ENCODE peak calls at places on chromosomes 3 and 15, in four cellular contexts. M, Z, K and O are unnamed samples.

GRCh38 chr3:141337523-141337854 is 30.8 kb upstream of the ZBTB38 start:
- DNase-seq in K (no peak), M (no peak), Z (no peak), O (no peak)

GRCh38 chr3:32285910-32286309 is 47.4 kb downstream of the CMTM8 start:
- DNase-seq in Z (no peak), M (no peak), K (peak; percentile 10), O (no peak)

GRCh38 chr15:66630801-66631351 is 65.1 kb upstream of the LCTL start:
- DNase-seq in K (peak; percentile 78), M (no peak), Z (peak; percentile 70), O (no peak)

GRCh38 chr3:157329541-157329940 is 107.1 kb upstream of the PTX3 start:
- DNase-seq in Z (no peak), K (no peak), M (no peak), O (no peak)

GRCh38 chr3:186307594-186307993 is 54.4 kb downstream of the DGKG start:
- DNase-seq in Z (no peak), K (peak; percentile 87), M (peak; percentile 59), O (peak; percentile 29)

GRCh38 chr3:111619833-111620232 is 24.7 kb upstream of the ZBED2 start:
- DNase-seq in Z (no peak), M (peak; percentile 94), K (no peak), O (no peak)

GRCh38 chr15:51195459-51195858 is 100.8 kb upstream of the TNFAIP8L3 start:
- DNase-seq in K (no peak), Z (no peak), M (no peak), O (no peak)

GRCh38 chr3:117277816-117278215 is 568.2 kb downstream of the TUSC7 start:
- DNase-seq in Z (no peak), K (no peak), M (no peak), O (no peak)

GRCh38 chr3:196496183-196496582 is 7.4 kb downstream of the RNF168 start:
- DNase-seq in Z (no peak), M (no peak), K (no peak), O (no peak)

GRCh38 chr3:81462921-81463320 is 298.5 kb downstream of the GBE1 start:
- DNase-seq in M (no peak), K (no peak), Z (no peak), O (no peak)

GRCh38 chr3:10226293-10226692 is 22.0 kb upstream of the TATDN2 start:
- DNase-seq in Z (no peak), K (no peak), M (no peak), O (peak; percentile 76)

GRCh38 chr15:82890338-82891024 is 62.0 kb downstream of the HOMER2 start:
- DNase-seq in M (no peak), K (no peak), Z (no peak), O (no peak)
- TF ChIP-seq CTCF in M (no peak), K (no peak), Z (no peak), O (no peak)

GRCh38 chr3:126057547-126057819 is 26.4 kb downstream of the SLC41A3 start:
- DNase-seq in M (no peak), K (no peak), Z (no peak), O (no peak)

GRCh38 chr3:126057936-126058335 is 26.0 kb downstream of the SLC41A3 start:
- DNase-seq in Z (no peak), K (no peak), M (no peak), O (no peak)

GRCh38 chr3:126056681-126057546 is 27.0 kb downstream of the SLC41A3 start:
- DNase-seq in K (no peak), Z (no peak), M (no peak), O (no peak)

GRCh38 chr3:126054870-126055269 is 29.1 kb downstream of the SLC41A3 start:
- DNase-seq in K (no peak), Z (no peak), M (no peak), O (no peak)

GRCh38 chr3:126056123-126056522 is 27.8 kb downstream of the SLC41A3 start:
- DNase-seq in K (no peak), M (no peak), Z (no peak), O (no peak)
- H3K4me3 ChIP-seq in K (no peak overlapping the region), M (no peak overlapping the region), Z (no peak overlapping the region), O (no peak overlapping the region)

DNA sequence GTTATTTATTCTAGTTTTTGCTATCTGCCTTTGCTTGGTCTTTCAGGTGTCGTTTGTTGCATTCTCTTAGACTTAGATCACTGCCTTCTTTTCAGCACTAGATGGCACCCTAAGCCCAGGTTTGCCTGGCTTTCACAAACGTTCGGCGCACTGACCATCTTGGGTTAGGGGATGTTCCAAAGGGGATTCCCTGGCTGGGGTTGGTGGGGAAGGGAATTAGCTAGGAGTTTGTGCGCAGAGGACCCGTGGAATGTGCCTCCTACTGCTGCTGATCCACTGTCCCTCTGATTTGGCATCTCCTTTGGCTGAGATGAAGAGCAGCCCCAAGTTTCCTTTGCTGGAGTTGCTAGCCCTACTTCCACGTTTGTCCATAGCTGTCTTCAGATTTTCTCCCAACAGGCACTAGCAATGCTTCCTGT is 33.9 kb downstream of the PFN2 start:
- DNase-seq in K (peak; percentile 58), Z (no peak), M (peak; percentile 77), O (peak; percentile 71)
- TF ChIP-seq CTCF in K (peak; percentile 79), Z (peak; percentile 64), M (peak; percentile 95), O (peak; percentile 80)

GRCh38 chr3:194705761-194706160 is 20.1 kb downstream of the FAM43A start:
- DNase-seq in M (no peak), K (no peak), Z (no peak), O (no peak)
- H3K4me3 ChIP-seq in M (no peak overlapping the region), K (no peak overlapping the region), Z (no peak overlapping the region), O (no peak overlapping the region)

GRCh38 chr15:32028921-32029320 is 1.4 kb upstream of the CHRNA7 start:
- DNase-seq in M (no peak), K (peak; percentile 50), Z (no peak), O (no peak)
- TF ChIP-seq CTCF in M (no peak), K (no peak), Z (no peak), O (no peak)

GRCh38 chr3:100782906-100783305 is 73.6 kb downstream of the TFG start:
- DNase-seq in K (no peak), Z (no peak), M (no peak), O (no peak)
- H3K4me3 ChIP-seq in K (no peak overlapping the region), Z (no peak overlapping the region), M (no peak overlapping the region), O (no peak overlapping the region)

GRCh38 chr3:175957427-175957826 is 1098.3 kb downstream of the NAALADL2 start:
- DNase-seq in K (no peak), Z (no peak), M (no peak), O (no peak)

GRCh38 chr3:175951047-175951694 is 1092.0 kb downstream of the NAALADL2 start:
- DNase-seq in Z (no peak), K (no peak), M (peak; percentile 61), O (no peak)

GRCh38 chr3:175956964-175957363 is 1097.8 kb downstream of the NAALADL2 start:
- DNase-seq in K (no peak), M (peak; percentile 62), Z (no peak), O (no peak)
- TF ChIP-seq CTCF in K (no peak), M (peak; percentile 74), Z (no peak), O (no peak)